ENCODE peak calls at places on chromosomes 3 and 15, in eight cellular contexts. S, B, M, L, Q, J, X and K are unnamed samples.

GRCh38 chr15:38176155-38176554 is 76.5 kb upstream of the SPRED1 start:
- DNase-seq in J (no peak), Q (no peak), X (no peak), B (no peak), M (no peak), S (no peak), L (no peak), K (no peak)

GRCh38 chr15:22973286-22973685 is 6.9 kb downstream of the CYFIP1 start:
- DNase-seq in X (no peak), M (no peak), L (no peak), Q (no peak), S (no peak), J (no peak), B (no peak), K (no peak)

GRCh38 chr3:24237971-24238767 is 256.5 kb downstream of the THRB start:
- DNase-seq in L (peak), B (no peak), S (no peak), X (peak), J (peak), M (no peak), Q (no peak), K (peak)

GRCh38 chr3:71564361-71564760 is 19.2 kb downstream of the FOXP1 start:
- DNase-seq in Q (no peak), X (no peak), B (no peak), M (no peak), J (no peak), L (no peak), S (no peak), K (peak)

GRCh38 chr15:96330450-96331140 is at the start of gene NR2F2:
- DNase-seq in Q (peak), L (peak), B (no peak), M (peak), J (peak), S (peak), X (peak), K (peak)

GRCh38 chr3:169146112-169146665 is 517.3 kb downstream of the MECOM start:
- DNase-seq in L (peak), S (no peak), M (peak), X (peak), J (peak), B (no peak), Q (no peak), K (peak)

GRCh38 chr3:170487091-170487490 is 68.4 kb downstream of the CLDN11 start:
- DNase-seq in Q (no peak), X (no peak), M (no peak), L (no peak), S (no peak), J (no peak), B (no peak), K (no peak)

GRCh38 chr15:72116680-72117447 is 1.1 kb downstream of the MYO9A start:
- DNase-seq in X (peak), B (no peak), J (peak), M (peak), S (no peak), Q (peak), L (peak), K (peak)

GRCh38 chr15:63608989-63609388 is 11.8 kb downstream of the FBXL22 start:
- DNase-seq in L (no peak), J (no peak), Q (no peak), B (no peak), X (no peak), M (no peak), S (no peak), K (no peak)

GRCh38 chr3:66075281-66075680 is 36.6 kb upstream of the MAGI1 start:
- DNase-seq in B (no peak), S (no peak), J (no peak), Q (no peak), X (no peak), L (no peak), M (no peak), K (no peak)

GRCh38 chr3:52422669-52423068 is 22.2 kb downstream of the SEMA3G start:
- DNase-seq in S (no peak), J (no peak), L (no peak), M (peak), X (no peak), Q (no peak), B (no peak), K (no peak)

GRCh38 chr3:152400912-152401311 is 132.2 kb downstream of the MBNL1 start:
- DNase-seq in J (no peak), S (no peak), L (no peak), Q (no peak), M (no peak), X (no peak), B (no peak), K (no peak)

GRCh38 chr3:194631696-194632095 is 1.5 kb downstream of the TMEM44 start:
- DNase-seq in J (no peak), Q (no peak), L (no peak), M (no peak), X (no peak), S (no peak), B (no peak), K (no peak)

GRCh38 chr3:69671082-69671952 is 67.9 kb upstream of the MITF start:
- DNase-seq in Q (no peak), X (peak), B (no peak), J (no peak), L (peak), S (no peak), M (peak), K (no peak)

GRCh38 chr3:31010491-31010890 is 116.0 kb upstream of the GADL1 start:
- DNase-seq in B (no peak), L (no peak), S (no peak), X (no peak), M (no peak), J (no peak), Q (no peak), K (no peak)

GRCh38 chr15:70336425-70337009 is 238.8 kb upstream of the TLE3 start:
- DNase-seq in S (no peak), X (no peak), B (no peak), M (no peak), Q (no peak), J (no peak), L (no peak), K (no peak)

GRCh38 chr3:127606981-127607595 is 8.9 kb downstream of the MCM2 start:
- DNase-seq in S (no peak), B (no peak), M (no peak), Q (no peak), J (no peak), L (no peak), X (no peak), K (no peak)

GRCh38 chr15:37695719-37696118 is 238.7 kb upstream of the TMCO5A start:
- DNase-seq in S (no peak), M (no peak), L (no peak), J (no peak), Q (no peak), B (no peak), X (no peak), K (no peak)

GRCh38 chr15:27774191-27774590 is 324.9 kb downstream of the OCA2 start:
- DNase-seq in J (no peak), X (no peak), M (no peak), Q (no peak), S (no peak), B (no peak), L (no peak), K (no peak)

GRCh38 chr15:66405605-66406004 is 18.9 kb downstream of the MAP2K1 start:
- DNase-seq in M (no peak), B (no peak), Q (no peak), S (no peak), L (no peak), J (no peak), X (no peak), K (no peak)

GRCh38 chr3:136075816-136076215 is 110.3 kb downstream of the PPP2R3A start:
- DNase-seq in L (no peak), M (no peak), B (no peak), J (no peak), Q (no peak), S (no peak), X (no peak), K (no peak)

GRCh38 chr3:51637941-51638471 is 33.0 kb upstream of the TEX264 start:
- DNase-seq in B (no peak), S (no peak), M (no peak), L (no peak), J (peak), X (peak), Q (no peak), K (peak)

GRCh38 chr15:49877117-49877860 is 241.7 kb downstream of the ATP8B4 start:
- DNase-seq in S (no peak), L (peak), Q (no peak), X (no peak), B (no peak), M (no peak), J (no peak), K (no peak)

GRCh38 chr3:195438371-195438770 is 4.4 kb downstream of the ACAP2 start:
- DNase-seq in L (no peak), M (no peak), X (no peak), S (no peak), Q (no peak), B (no peak), J (no peak), K (no peak)

GRCh38 chr3:51539291-51539891 is 872 bp downstream of the RAD54L2 start:
- DNase-seq in J (peak), S (no peak), B (peak), X (peak), M (no peak), L (peak), Q (peak), K (no peak)

GRCh38 chr3:52221563-52222318 is 3.7 kb downstream of the TLR9 start:
- DNase-seq in Q (peak), S (peak), X (no peak), L (peak), J (no peak), B (peak), M (peak), K (no peak)

GRCh38 chr3:128846501-128846900 is 32.9 kb upstream of the ACAD9 start:
- DNase-seq in X (no peak), M (no peak), L (no peak), S (no peak), B (no peak), J (no peak), Q (no peak), K (no peak)

GRCh38 chr15:31843426-31844055 is 186.8 kb upstream of the CHRNA7 start:
- DNase-seq in Q (peak), M (no peak), X (no peak), B (no peak), S (no peak), L (no peak), J (no peak), K (no peak)

GRCh38 chr15:71082803-71083202 is 32.5 kb upstream of the THSD4 start:
- DNase-seq in J (no peak), B (no peak), X (no peak), Q (no peak), L (peak), S (peak), M (peak), K (peak)

GRCh38 chr3:130946876-130947275 is 53.0 kb downstream of the ATP2C1 start:
- DNase-seq in B (no peak), M (no peak), J (no peak), Q (no peak), L (no peak), X (no peak), S (no peak), K (no peak)

GRCh38 chr3:150783920-150784746 is 21.2 kb upstream of the SIAH2 start:
- DNase-seq in S (no peak), M (no peak), X (no peak), B (no peak), J (no peak), Q (no peak), L (no peak), K (no peak)
- H3K27ac ChIP-seq in S (no peak), M (no peak), X (no peak), B (no peak), J (no peak), Q (no peak), L (no peak), K (no peak)

DNA sequence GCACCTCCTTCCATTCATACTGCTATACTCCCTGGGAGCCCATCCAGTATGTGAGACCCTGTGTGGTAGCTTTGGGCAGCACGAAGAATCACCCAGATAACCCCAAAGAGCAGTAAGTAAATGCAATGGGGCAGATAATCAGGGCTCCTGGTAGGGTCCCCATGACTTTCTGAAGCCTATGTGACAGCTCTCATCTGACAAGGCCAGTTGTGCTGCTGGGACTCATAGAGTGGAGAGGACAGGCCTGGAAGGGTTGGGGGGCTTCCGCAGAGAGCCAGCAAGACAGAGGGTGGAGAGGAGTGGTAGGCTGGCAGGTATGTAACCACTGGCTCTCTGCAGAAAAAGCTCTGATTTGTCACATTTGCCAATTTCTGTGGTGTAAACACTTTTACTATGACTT is 3.2 kb upstream of the SLC6A20 start:
- DNase-seq in S (no peak), Q (no peak), M (no peak), X (no peak), B (no peak), J (no peak), L (no peak), K (no peak)
- TF ChIP-seq CTCF in S (no peak), Q (no peak), M (no peak), X (no peak), B (no peak), J (no peak), L (no peak), K (no peak)

DNA sequence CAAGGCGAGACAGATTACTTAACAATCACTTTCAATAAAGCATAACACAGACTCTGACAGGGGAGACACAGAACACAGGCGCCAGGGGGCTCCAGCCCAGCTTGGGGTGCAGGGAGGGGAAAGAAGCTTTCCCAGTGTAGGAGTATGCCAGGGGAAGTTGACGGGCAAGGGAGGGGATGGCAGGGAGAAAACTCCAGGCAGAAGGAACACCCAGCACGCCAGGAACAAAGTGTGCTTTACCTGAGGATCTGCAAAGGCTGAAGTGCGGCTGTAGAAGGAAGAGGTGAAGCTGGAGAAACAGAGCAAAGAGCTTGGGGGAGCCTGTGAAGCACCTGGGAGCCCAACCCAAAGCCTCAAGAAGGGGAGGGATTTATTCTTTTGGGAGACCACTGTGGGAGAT is 12.1 kb downstream of the RGMA start:
- DNase-seq in B (no peak), J (no peak), L (no peak), M (no peak), Q (no peak), X (no peak), S (no peak), K (no peak)
- H3K27ac ChIP-seq in B (no peak), J (peak), L (no peak), M (no peak), Q (no peak), X (no peak), S (no peak), K (no peak)

GRCh38 chr3:16399473-16399872 is 114.0 kb downstream of the RFTN1 start:
- DNase-seq in M (peak), L (peak), X (peak), B (no peak), J (no peak), Q (no peak), S (peak), K (no peak)
- TF ChIP-seq CTCF in M (no peak), L (peak), X (peak), B (no peak), J (no peak), Q (no peak), S (peak), K (no peak)

GRCh38 chr3:15638891-15639262 is 37.3 kb downstream of the BTD start:
- DNase-seq in X (no peak), S (no peak), M (no peak), J (no peak), L (no peak), Q (no peak), B (no peak), K (no peak)

GRCh38 chr3:15637131-15637951 is 35.8 kb downstream of the BTD start:
- DNase-seq in J (no peak), Q (no peak), M (no peak), L (no peak), X (no peak), S (no peak), B (no peak), K (no peak)

GRCh38 chr3:15636028-15636709 is 34.6 kb downstream of the BTD start:
- DNase-seq in L (peak), M (no peak), Q (no peak), B (no peak), X (no peak), S (no peak), J (no peak), K (no peak)

GRCh38 chr3:15634671-15635661 is 33.4 kb downstream of the BTD start:
- DNase-seq in S (peak), Q (no peak), B (no peak), X (no peak), M (peak), L (peak), J (peak), K (no peak)

DNA sequence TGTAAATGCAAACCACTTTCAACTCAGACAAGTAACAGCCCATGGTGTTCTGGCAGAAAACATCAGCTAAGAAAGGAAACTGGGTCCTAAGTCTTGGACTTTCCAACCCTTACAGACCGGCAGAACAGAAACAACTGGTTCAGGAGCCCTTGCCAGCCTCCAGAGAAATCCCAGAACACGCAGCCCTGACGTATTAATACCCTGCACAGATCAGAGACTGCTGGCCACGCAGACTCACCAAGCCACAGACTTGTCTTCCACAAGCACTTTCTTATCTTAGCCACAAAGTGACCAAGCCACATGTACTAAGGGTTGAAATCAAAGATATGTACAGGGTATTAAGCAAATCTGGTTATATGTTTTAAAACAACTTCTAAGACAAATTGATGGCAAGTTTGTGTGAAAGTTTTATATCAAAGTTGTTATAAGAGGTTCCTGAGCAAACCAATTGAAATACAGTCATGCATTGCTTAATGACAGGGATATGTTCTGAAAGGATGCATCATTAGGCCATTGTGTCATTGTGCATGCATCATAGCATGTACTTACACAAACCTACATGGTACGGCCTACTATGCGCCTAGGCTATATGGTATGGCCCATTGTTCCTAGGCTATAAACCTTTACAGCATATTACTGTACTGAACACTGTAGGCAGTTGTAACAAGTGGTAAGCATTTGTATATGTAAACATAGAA is 36.8 kb downstream of the BTD start:
- DNase-seq in B (no peak), X (no peak), J (peak), M (no peak), S (no peak), L (no peak), Q (no peak), K (no peak)
- H3K27ac ChIP-seq in B (no peak), X (no peak), J (peak), M (no peak), S (no peak), L (peak), Q (peak), K (no peak)